ENCODE peak calls at places on chromosomes 2 and 18, in four cellular contexts. L is left ventricle myocardium superior, D is NT2/D1, X is naive B cell. N is an unnamed sample.

GRCh38 chr18:78445880-78446279 is 533.7 kb upstream of the SALL3 start:
- DNase-seq in L (no peak), X (no peak), D (no peak), N (no peak)

GRCh38 chr2:190979906-190980629 is 33.9 kb downstream of the STAT1 start:
- DNase-seq in L (peak), X (peak), D (no peak), N (peak)

GRCh38 chr2:217948341-217948791 is 54.4 kb downstream of the TNS1 start:
- DNase-seq in L (no peak), X (no peak), D (no peak), N (no peak)

GRCh38 chr18:24089059-24089458 is 49.8 kb upstream of the CABYR start:
- DNase-seq in D (no peak), X (no peak), L (no peak), N (no peak)

GRCh38 chr18:57533399-57533884 is 53.1 kb downstream of the FECH start:
- DNase-seq in D (no peak), X (no peak), L (no peak), N (no peak)

GRCh38 chr2:186716899-186717811 is 23.3 kb downstream of the FAM171B start:
- DNase-seq in X (no peak), L (no peak), D (no peak), N (no peak)

GRCh38 chr2:98936133-98936916 is at the start of gene CRACDL:
- DNase-seq in D (no peak), L (no peak), X (no peak), N (peak)

GRCh38 chr18:67705748-67706147 is 189.2 kb upstream of the DSEL start:
- DNase-seq in D (no peak), X (no peak), L (no peak), N (no peak)

GRCh38 chr2:18630101-18630500 is 40.7 kb upstream of the NT5C1B start:
- DNase-seq in D (no peak), L (no peak), X (no peak), N (no peak)

GRCh38 chr2:241072151-241072550 is 29.9 kb downstream of the MTERF4 start:
- DNase-seq in L (no peak), X (no peak), D (no peak), N (peak)

GRCh38 chr18:11955299-11956029 is 25.8 kb upstream of the IMPA2 start:
- DNase-seq in L (peak), D (no peak), X (no peak), N (no peak)

GRCh38 chr18:55585586-55586521 is 2.1 kb downstream of the TCF4 start:
- DNase-seq in X (no peak), L (no peak), D (no peak), N (peak)

GRCh38 chr2:189751080-189751658 is 11.4 kb downstream of the OSGEPL1 start:
- DNase-seq in X (peak), L (no peak), D (peak), N (peak)

GRCh38 chr2:236334122-236334876 is 70.1 kb upstream of the ASB18 start:
- DNase-seq in L (peak), X (no peak), D (no peak), N (no peak)

GRCh38 chr2:79393806-79394484 is 118.9 kb upstream of the CTNNA2 start:
- DNase-seq in L (no peak), X (no peak), D (peak), N (peak)

GRCh38 chr2:21585863-21586262 is 462.1 kb downstream of the TDRD15 start:
- DNase-seq in X (no peak), D (no peak), L (no peak), N (no peak)

GRCh38 chr2:138536302-138536701 is 34.7 kb downstream of the SPOPL start:
- DNase-seq in D (peak), L (no peak), X (no peak), N (no peak)

GRCh38 chr2:118539290-118539689 is 308.2 kb downstream of the EN1 start:
- DNase-seq in X (no peak), D (no peak), L (peak), N (peak)

GRCh38 chr2:127658146-127658545 is 12.2 kb downstream of the GPR17 start:
- DNase-seq in X (no peak), D (no peak), L (no peak), N (no peak)

GRCh38 chr2:74238879-74239278 is 40.5 kb downstream of the MTHFD2 start:
- DNase-seq in X (no peak), L (no peak), D (no peak), N (no peak)

GRCh38 chr2:196318517-196319377 is 147.4 kb upstream of the STK17B start:
- DNase-seq in D (no peak), X (no peak), L (peak), N (no peak)

GRCh38 chr2:95053543-95053942 is 28.0 kb downstream of the MAL start:
- DNase-seq in L (no peak), D (no peak), X (no peak), N (no peak)

GRCh38 chr2:237693281-237694039 is 66.1 kb downstream of the LRRFIP1 start:
- DNase-seq in X (no peak), D (no peak), L (no peak), N (no peak)

GRCh38 chr2:3326871-3327270 is 50.7 kb downstream of the EIPR1 start:
- DNase-seq in D (no peak), L (no peak), X (no peak), N (no peak)

GRCh38 chr18:63603772-63604171 is 16.6 kb downstream of the SERPINB13 start:
- DNase-seq in D (no peak), X (no peak), L (no peak), N (no peak)